ENCODE peak calls at places on chromosomes 16 and 17, in seven cellular contexts. B is HCT116, W is neural progenitor cell, Y is PC-3, H is hepatocyte, G is OCI-LY7, U is SK-N-SH. K is an unnamed sample.
A peak's percentile ranks its signal among the peaks of the same experiment; 100 is the strongest.

GRCh38 chr17:79769596-79770520 is 8.1 kb upstream of the CBX2 start:
- DNase-seq in B (no peak), W (no peak), Y (peak; percentile 80), U (no peak), H (no peak), G (no peak), K (no peak)

GRCh38 chr16:69851491-69852240 is 89.5 kb downstream of the WWP2 start:
- DNase-seq in H (no peak), W (no peak), Y (no peak), U (no peak), G (no peak), B (no peak), K (peak; percentile 67)

GRCh38 chr17:59642535-59642934 is 22.8 kb downstream of the CLTC start:
- DNase-seq in G (no peak), U (no peak), H (no peak), B (no peak), W (no peak), Y (peak; percentile 75), K (no peak)

GRCh38 chr16:50326835-50327465 is 41.8 kb downstream of the BRD7 start:
- DNase-seq in W (peak; percentile 68), Y (peak; percentile 58), G (peak; percentile 68), U (no peak), B (peak; percentile 31), H (no peak), K (peak; percentile 73)

GRCh38 chr17:35744830-35745229 is 8.2 kb downstream of the GAS2L2 start:
- DNase-seq in Y (no peak), B (no peak), H (no peak), G (no peak), U (peak; percentile 9), W (no peak), K (no peak)

GRCh38 chr16:29844575-29845331 is 18.3 kb downstream of the CDIPT start:
- DNase-seq in U (no peak), Y (no peak), B (no peak), G (no peak), H (peak; percentile 3), W (no peak), K (no peak)

GRCh38 chr17:78125138-78125913 is 3.2 kb downstream of the TMC6 start:
- DNase-seq in U (no peak), H (no peak), G (peak; percentile 70), B (no peak), Y (no peak), W (no peak), K (no peak)

GRCh38 chr16:81543571-81543970 is 99.0 kb downstream of the CMIP start:
- DNase-seq in B (no peak), H (no peak), G (no peak), Y (no peak), U (no peak), W (no peak), K (peak; percentile 33)

GRCh38 chr17:7294614-7295153 is at the start of gene YBX2:
- DNase-seq in Y (peak; percentile 49), G (peak; percentile 94), B (peak; percentile 48), U (peak; percentile 97), W (peak; percentile 95), H (peak; percentile 95), K (peak; percentile 52)

GRCh38 chr17:44071772-44072171 is 1.2 kb downstream of the G6PC3 start:
- DNase-seq in U (no peak), Y (peak; percentile 41), G (no peak), H (no peak), B (no peak), W (no peak), K (peak; percentile 48)

GRCh38 chr17:51461578-51462004 is 201.2 kb downstream of the UTP18 start:
- DNase-seq in H (peak; percentile 79), U (peak; percentile 48), B (peak; percentile 78), W (peak; percentile 63), Y (peak; percentile 82), G (peak; percentile 40), K (peak; percentile 89)

GRCh38 chr16:12625068-12625467 is 178.6 kb downstream of the CPPED1 start:
- DNase-seq in B (no peak), Y (no peak), U (no peak), W (no peak), H (no peak), G (no peak), K (no peak)

GRCh38 chr16:28494141-28494851 is at the start of gene APOBR:
- DNase-seq in H (no peak), W (no peak), U (no peak), Y (no peak), B (no peak), G (peak; percentile 88), K (no peak)

GRCh38 chr16:84144301-84144858 is 597 bp downstream of the HSDL1 start:
- DNase-seq in Y (peak; percentile 6), G (peak; percentile 53), H (peak; percentile 50), U (peak; percentile 67), B (no peak), W (peak; percentile 62), K (peak; percentile 64)

DNA sequence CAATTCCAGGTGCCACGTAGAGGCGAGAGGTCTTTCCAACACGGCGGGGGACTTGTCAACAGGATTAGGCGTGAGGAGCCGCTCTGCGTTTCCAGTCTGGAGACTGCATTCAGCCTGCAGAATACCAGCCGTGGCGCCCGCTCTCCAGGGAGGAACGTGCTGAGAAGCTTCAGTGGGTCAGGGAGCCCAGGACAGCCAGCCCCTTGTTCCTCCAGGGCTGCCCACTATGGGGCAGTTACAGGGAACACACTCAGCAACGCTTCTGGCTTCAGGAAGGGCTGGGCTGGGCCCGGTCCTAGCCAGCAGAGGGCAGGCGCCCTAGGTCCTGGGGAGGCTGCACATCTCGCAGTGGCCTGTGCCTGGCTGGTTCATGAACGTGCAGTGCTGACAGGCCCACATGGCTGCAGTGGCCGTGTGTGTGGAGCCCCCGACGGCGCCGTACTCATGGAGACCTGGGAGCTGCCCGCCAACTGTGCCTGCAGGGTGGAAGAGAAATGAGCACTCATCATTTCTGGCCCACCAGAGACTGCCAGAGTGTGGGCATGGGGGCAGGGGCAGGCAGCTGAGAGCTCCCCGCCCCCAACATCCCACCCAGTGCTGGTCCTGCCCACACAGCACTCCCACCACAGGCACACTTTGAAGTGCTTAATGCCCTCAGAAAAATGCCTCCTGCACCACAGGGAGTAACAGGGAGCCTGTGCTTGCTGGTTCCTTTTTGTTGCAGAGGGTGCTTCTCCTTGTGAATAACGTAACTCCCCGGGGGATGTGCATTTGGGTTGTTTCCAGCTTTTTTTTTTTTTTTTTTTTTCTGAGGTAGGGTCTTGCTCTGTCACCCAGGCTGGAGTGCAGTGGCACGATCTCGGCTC is 7.0 kb upstream of the FAAP100 start:
- DNase-seq in G (no peak), Y (no peak), W (peak; percentile 27), H (no peak), B (no peak), U (no peak), K (no peak)
- TF ChIP-seq EZH2phosphoT487 in G (no peak), Y (no peak), W (no peak), H (no peak), B (no peak), U (no peak), K (no peak)

GRCh38 chr17:4728124-4728523 is 3.1 kb upstream of the MED11 start:
- DNase-seq in W (no peak), G (no peak), U (no peak), H (peak; percentile 25), B (no peak), Y (no peak), K (no peak)

GRCh38 chr17:4734857-4735475 is 3.7 kb downstream of the MED11 start:
- DNase-seq in G (no peak), W (no peak), Y (no peak), B (no peak), U (no peak), H (peak; percentile 16), K (no peak)

GRCh38 chr17:4735825-4736651 is 3.6 kb upstream of the ZMYND15 start:
- DNase-seq in G (no peak), B (no peak), W (no peak), Y (no peak), H (no peak), U (no peak), K (peak; percentile 18)

GRCh38 chr17:4738136-4739121 is 1.2 kb upstream of the ZMYND15 start:
- DNase-seq in H (peak; percentile 71), U (no peak), B (no peak), Y (peak; percentile 43), G (no peak), W (peak; percentile 33), K (no peak)

GRCh38 chr17:4733073-4733531 is 1.9 kb downstream of the MED11 start:
- DNase-seq in U (no peak), W (no peak), G (peak; percentile 54), H (peak; percentile 17), B (no peak), Y (no peak), K (no peak)
- H3K4me1 ChIP-seq in U (no peaks in the 10 kb centered on the region), W (no peaks in the 10 kb centered on the region), G (peaks cover 24% of the 10 kb centered on the region), H (peaks cover 3% of the 10 kb centered on the region), B (peaks cover 5% of the 10 kb centered on the region), Y (no peaks in the 10 kb centered on the region), K (peaks cover 5% of the 10 kb centered on the region)

DNA sequence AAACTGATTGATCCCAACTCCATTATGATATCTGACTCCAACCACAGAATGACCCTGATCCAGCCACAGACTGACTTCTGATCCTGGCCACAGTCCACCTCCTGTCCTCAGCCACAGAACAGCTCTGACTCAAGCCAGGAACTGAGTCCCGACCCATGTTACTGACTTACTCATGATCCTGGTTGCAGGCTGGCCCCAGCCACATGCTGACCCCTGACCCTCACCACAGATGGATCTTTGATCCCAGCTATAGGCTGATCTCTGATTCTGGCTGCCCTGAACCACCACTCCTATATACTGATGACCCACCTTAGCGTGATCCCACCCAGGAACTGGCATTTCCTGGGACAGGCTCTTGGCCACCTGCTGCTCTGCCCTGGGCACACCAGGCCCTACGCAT is 32.2 kb upstream of the IL21R start:
- DNase-seq in U (no peak), Y (peak; percentile 4), G (no peak), B (no peak), H (no peak), W (no peak), K (peak; percentile 45)
- TF ChIP-seq EZH2phosphoT487 in U (no peak), Y (no peak), G (no peak), B (no peak), H (no peak), W (no peak), K (no peak)

DNA sequence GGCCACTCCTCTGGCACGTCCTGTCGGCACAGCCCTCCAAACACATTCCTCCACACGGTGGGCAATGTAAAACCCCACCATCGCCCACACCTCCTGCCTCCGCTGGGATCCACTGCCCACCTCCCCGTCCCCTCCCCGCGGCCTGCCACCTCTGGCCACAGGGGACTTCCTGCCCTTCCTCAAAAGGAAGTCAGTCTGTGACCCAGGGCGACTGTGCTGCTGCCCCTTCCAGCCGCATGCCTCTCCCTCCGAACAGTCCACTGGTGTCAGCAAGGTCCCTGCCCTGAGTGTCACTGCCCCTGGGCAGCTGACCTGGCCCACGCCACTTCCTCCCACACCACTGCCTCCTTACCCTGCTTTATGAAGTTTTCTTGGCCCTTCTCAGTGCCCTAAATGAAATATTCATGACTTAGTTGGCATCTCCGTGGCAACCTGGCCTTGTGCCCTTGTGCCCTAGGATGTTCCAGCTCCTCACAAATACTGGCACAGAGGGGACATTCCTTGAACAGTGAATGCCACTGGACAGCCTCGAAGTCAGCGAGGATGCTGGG is 2.0 kb downstream of the PLD6 start:
- DNase-seq in U (no peak), H (no peak), G (no peak), Y (no peak), W (no peak), B (no peak), K (no peak)
- H3K4me1 ChIP-seq in U (peaks cover 20% of the 10 kb centered on the region), H (no peaks in the 10 kb centered on the region), G (no peaks in the 10 kb centered on the region), Y (peaks cover 25% of the 10 kb centered on the region), W (peaks cover 7% of the 10 kb centered on the region), B (peaks cover 7% of the 10 kb centered on the region), K (peaks cover 12% of the 10 kb centered on the region)

GRCh38 chr17:66782866-66783265 is 52.1 kb upstream of the CACNG5 start:
- DNase-seq in Y (no peak), W (peak; percentile 25), B (no peak), G (no peak), H (no peak), U (no peak), K (no peak)
- TF ChIP-seq EZH2phosphoT487 in Y (no peak), W (no peak), B (no peak), G (no peak), H (no peak), U (no peak), K (no peak)

GRCh38 chr17:83151442-83152220 is 72.2 kb downstream of the METRNL start:
- DNase-seq in Y (no peak), H (peak; percentile 36), U (peak; percentile 37), B (no peak), W (no peak), G (no peak), K (peak; percentile 27)
- H3K4me1 ChIP-seq in Y (no peaks in the 10 kb centered on the region), H (peaks cover 17% of the 10 kb centered on the region), U (no peaks in the 10 kb centered on the region), B (no peaks in the 10 kb centered on the region), W (peaks cover 3% of the 10 kb centered on the region), G (peaks cover 6% of the 10 kb centered on the region), K (peaks cover 15% of the 10 kb centered on the region)